ENCODE peak calls at places on chromosomes 13 and 19, in seven cellular contexts. One of them, this sample, is unnamed.

GRCh38 chr19:45440873-45441654 is 17.3 kb upstream of the ERCC1 start:
- DNase-seq in psoas muscle: no peak
- DNase-seq in WERI-Rb-1: peak
- DNase-seq in fibroblast of lung: no peak
- DNase-seq in occipital lobe: no peak
- DNase-seq in AG10803: peak
- DNase-seq in GM23338: peak
- DNase-seq in this sample: no peak

GRCh38 chr19:19460258-19460731 is 54.8 kb downstream of the GATAD2A start:
- DNase-seq in psoas muscle: no peak
- DNase-seq in WERI-Rb-1: no peak
- DNase-seq in fibroblast of lung: no peak
- DNase-seq in occipital lobe: no peak
- DNase-seq in AG10803: no peak
- DNase-seq in GM23338: no peak
- DNase-seq in this sample: no peak

GRCh38 chr19:1261512-1261862 is 7.6 kb upstream of the CIRBP start:
- DNase-seq in psoas muscle: peak
- DNase-seq in WERI-Rb-1: no peak
- DNase-seq in fibroblast of lung: no peak
- DNase-seq in occipital lobe: no peak
- DNase-seq in AG10803: no peak
- DNase-seq in GM23338: peak
- DNase-seq in this sample: no peak

GRCh38 chr19:42433503-42434260 is 6.5 kb upstream of the LIPE start:
- DNase-seq in psoas muscle: peak
- DNase-seq in WERI-Rb-1: peak
- DNase-seq in fibroblast of lung: peak
- DNase-seq in occipital lobe: peak
- DNase-seq in AG10803: peak
- DNase-seq in GM23338: peak
- DNase-seq in this sample: peak

GRCh38 chr13:113468461-113469147 is 15.3 kb upstream of the ADPRHL1 start:
- DNase-seq in psoas muscle: no peak
- DNase-seq in WERI-Rb-1: peak
- DNase-seq in fibroblast of lung: no peak
- DNase-seq in occipital lobe: no peak
- DNase-seq in AG10803: no peak
- DNase-seq in GM23338: no peak
- DNase-seq in this sample: no peak

GRCh38 chr19:49663224-49663623 is 2.4 kb downstream of the IRF3 start:
- DNase-seq in psoas muscle: no peak
- DNase-seq in WERI-Rb-1: no peak
- DNase-seq in fibroblast of lung: no peak
- DNase-seq in occipital lobe: no peak
- DNase-seq in AG10803: no peak
- DNase-seq in GM23338: no peak
- DNase-seq in this sample: no peak

GRCh38 chr19:52889931-52890330 is 7.5 kb downstream of the ZNF320 start:
- DNase-seq in psoas muscle: no peak
- DNase-seq in WERI-Rb-1: no peak
- DNase-seq in fibroblast of lung: no peak
- DNase-seq in occipital lobe: no peak
- DNase-seq in AG10803: no peak
- DNase-seq in GM23338: no peak
- DNase-seq in this sample: no peak

GRCh38 chr13:35163674-35164073 is 221.6 kb downstream of the NBEA start:
- DNase-seq in psoas muscle: no peak
- DNase-seq in WERI-Rb-1: no peak
- DNase-seq in fibroblast of lung: no peak
- DNase-seq in occipital lobe: no peak
- DNase-seq in AG10803: no peak
- DNase-seq in GM23338: no peak
- DNase-seq in this sample: no peak

GRCh38 chr13:80037505-80037888 is 303.4 kb downstream of the SPRY2 start:
- DNase-seq in psoas muscle: no peak
- DNase-seq in WERI-Rb-1: no peak
- DNase-seq in fibroblast of lung: peak
- DNase-seq in occipital lobe: no peak
- DNase-seq in AG10803: peak
- DNase-seq in GM23338: no peak
- DNase-seq in this sample: no peak

GRCh38 chr19:32337176-32337808 is 8.1 kb upstream of the ZNF507 start:
- DNase-seq in psoas muscle: no peak
- DNase-seq in WERI-Rb-1: no peak
- DNase-seq in fibroblast of lung: no peak
- DNase-seq in occipital lobe: no peak
- DNase-seq in AG10803: peak
- DNase-seq in GM23338: no peak
- DNase-seq in this sample: no peak

GRCh38 chr19:39212377-39212742 is 8.3 kb upstream of the SYCN start:
- DNase-seq in psoas muscle: no peak
- DNase-seq in WERI-Rb-1: peak
- DNase-seq in fibroblast of lung: peak
- DNase-seq in occipital lobe: no peak
- DNase-seq in AG10803: no peak
- DNase-seq in GM23338: peak
- DNase-seq in this sample: peak

GRCh38 chr19:19531951-19532805 is 3.5 kb downstream of the YJEFN3 start:
- DNase-seq in psoas muscle: peak
- DNase-seq in WERI-Rb-1: peak
- DNase-seq in fibroblast of lung: peak
- DNase-seq in occipital lobe: peak
- DNase-seq in AG10803: peak
- DNase-seq in GM23338: peak
- DNase-seq in this sample: peak

GRCh38 chr19:3456925-3457530 is 23.3 kb downstream of the SMIM24 start:
- DNase-seq in psoas muscle: no peak
- DNase-seq in WERI-Rb-1: no peak
- DNase-seq in fibroblast of lung: no peak
- DNase-seq in occipital lobe: no peak
- DNase-seq in AG10803: no peak
- DNase-seq in GM23338: no peak
- DNase-seq in this sample: no peak

GRCh38 chr13:51235756-51236564 is 13.8 kb downstream of the FAM124A start:
- DNase-seq in psoas muscle: no peak
- DNase-seq in WERI-Rb-1: no peak
- DNase-seq in fibroblast of lung: no peak
- DNase-seq in occipital lobe: no peak
- DNase-seq in AG10803: no peak
- DNase-seq in GM23338: peak
- DNase-seq in this sample: no peak

GRCh38 chr19:34228347-34228746 is 26.0 kb upstream of the GARRE1 start:
- DNase-seq in psoas muscle: no peak
- DNase-seq in WERI-Rb-1: no peak
- DNase-seq in fibroblast of lung: no peak
- DNase-seq in occipital lobe: no peak
- DNase-seq in AG10803: peak
- DNase-seq in GM23338: no peak
- DNase-seq in this sample: no peak